ENCODE peak calls at places on chromosome 14, in six cellular contexts. C is HCT116, J is tibial artery, V is stomach, N is hepatocyte, Q is left ventricle myocardium inferior. U is an unnamed sample.

GRCh38 chr14:42980419-42980818 is 1373.7 kb downstream of the LRFN5 start:
- DNase-seq in J (no peak), N (no peak), V (no peak), Q (no peak), C (no peak), U (no peak)

GRCh38 chr14:104084251-104085002 is 1.1 kb upstream of the ASPG start:
- DNase-seq in J (no peak), Q (no peak), V (peak; percentile 29), C (no peak), N (peak; percentile 11), U (peak; percentile 66)

GRCh38 chr14:60922050-60922449 is 58.8 kb downstream of the TRMT5 start:
- DNase-seq in N (no peak), C (no peak), Q (no peak), V (no peak), J (no peak), U (no peak)

GRCh38 chr14:72845196-72845595 is 48.7 kb downstream of the DPF3 start:
- DNase-seq in Q (no peak), V (no peak), C (no peak), J (no peak), N (no peak), U (no peak)

GRCh38 chr14:77120771-77121743 is 20.5 kb downstream of the ZDHHC22 start:
- DNase-seq in J (no peak), V (peak; percentile 53), C (no peak), N (no peak), Q (no peak), U (peak; percentile 36)

GRCh38 chr14:63867926-63868921 is 15.4 kb downstream of the SYNE2 start:
- DNase-seq in V (no peak), C (no peak), J (no peak), N (no peak), Q (no peak), U (no peak)

GRCh38 chr14:63713765-63714164 is 14.1 kb downstream of the SGPP1 start:
- DNase-seq in C (peak; percentile 32), V (no peak), Q (no peak), J (no peak), N (no peak), U (no peak)

GRCh38 chr14:100290607-100291304 is 15.5 kb downstream of the SLC25A29 start:
- DNase-seq in V (no peak), C (no peak), Q (no peak), J (no peak), N (no peak), U (peak; percentile 65)

GRCh38 chr14:20855652-20856291 is 35.4 kb upstream of the RNASE3 start:
- DNase-seq in Q (peak; percentile 19), N (peak; percentile 89), C (peak; percentile 73), J (no peak), V (peak; percentile 61), U (no peak)

GRCh38 chr14:20624495-20625070 is 16.9 kb downstream of the OR6S1 start:
- DNase-seq in Q (peak; percentile 46), V (peak; percentile 75), J (no peak), C (no peak), N (peak; percentile 84), U (no peak)

GRCh38 chr14:77098470-77099353 is 654 bp downstream of the CIPC start:
- DNase-seq in J (peak; percentile 93), V (peak; percentile 54), N (peak; percentile 58), C (no peak), Q (peak; percentile 77), U (peak; percentile 89)

GRCh38 chr14:83118029-83118428 is 1584.4 kb upstream of the SEL1L start:
- DNase-seq in J (no peak), V (no peak), N (no peak), C (no peak), Q (no peak), U (no peak)

GRCh38 chr14:90573385-90574105 is 176.7 kb downstream of the CALM1 start:
- DNase-seq in Q (no peak), N (no peak), C (no peak), V (no peak), J (no peak), U (no peak)

GRCh38 chr14:29037428-29037827 is 270.8 kb downstream of the FOXG1 start:
- DNase-seq in V (no peak), C (no peak), Q (no peak), N (no peak), J (no peak), U (no peak)

GRCh38 chr14:40371011-40371410 is 938.8 kb upstream of the FBXO33 start:
- DNase-seq in Q (no peak), N (no peak), J (no peak), V (no peak), C (no peak), U (no peak)

GRCh38 chr14:103551338-103551762 is 11.1 kb downstream of the BAG5 start:
- DNase-seq in N (no peak), Q (peak; percentile 79), C (no peak), V (no peak), J (peak; percentile 97), U (peak; percentile 91)

GRCh38 chr14:68820536-68820935 is 27.7 kb upstream of the ZFP36L1 start:
- DNase-seq in C (no peak), J (no peak), N (no peak), V (no peak), Q (no peak), U (no peak)

GRCh38 chr14:54459106-54459505 is 17.9 kb upstream of the CNIH1 start:
- DNase-seq in Q (no peak), N (no peak), J (no peak), V (no peak), C (no peak), U (no peak)

GRCh38 chr14:54312166-54312801 is 84.5 kb upstream of the CDKN3 start:
- DNase-seq in J (no peak), C (peak; percentile 62), V (no peak), Q (no peak), N (peak; percentile 48), U (no peak)

GRCh38 chr14:99481745-99482099 is 513 bp downstream of the CCNK start:
- DNase-seq in V (no peak), N (peak; percentile 53), C (no peak), Q (no peak), J (no peak), U (no peak)

GRCh38 chr14:102200690-102201368 is 61.1 kb downstream of the WDR20 start:
- DNase-seq in N (no peak), V (no peak), J (no peak), C (no peak), Q (no peak), U (no peak)

DNA sequence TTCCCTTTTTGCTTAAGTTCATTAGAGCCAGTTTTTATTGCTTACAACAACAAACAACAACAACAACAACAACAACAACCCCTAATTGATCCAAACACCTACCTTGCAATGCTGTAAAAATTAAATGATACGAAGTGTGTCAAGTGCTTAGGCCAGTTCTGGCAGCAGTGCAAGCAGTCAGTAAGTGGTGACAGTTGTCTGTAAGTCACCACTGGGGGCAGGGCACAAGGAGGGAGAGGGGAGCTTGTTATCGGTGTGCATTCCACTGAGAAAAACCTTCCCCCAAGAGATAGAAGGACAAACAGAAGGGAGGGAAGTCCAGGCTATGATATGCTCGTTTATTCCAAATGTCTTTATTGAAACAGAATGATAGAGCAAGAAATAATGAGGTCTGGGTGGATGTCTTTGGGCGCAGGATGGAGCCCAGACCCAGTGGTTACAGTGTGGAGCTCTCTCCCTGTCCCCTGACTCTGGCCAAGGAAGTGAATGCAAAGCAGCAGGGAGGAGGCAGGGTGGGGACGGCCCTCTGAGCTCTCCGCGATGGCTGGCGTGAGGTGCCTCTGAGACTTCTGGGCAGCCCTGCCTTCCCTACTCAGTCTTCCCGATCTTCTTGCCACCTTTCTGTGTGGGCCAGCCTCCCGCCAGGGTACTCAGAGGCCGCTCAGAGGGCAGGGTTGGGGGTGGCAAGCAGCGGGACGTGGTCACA is 6.5 kb downstream of the SLC22A17 start:
- DNase-seq in C (no peak), Q (no peak), J (no peak), N (no peak), V (no peak), U (no peak)
- TF ChIP-seq CTCF in C (no peak), Q (peak; percentile 25), J (no peak), N (no peak), V (no peak), U (no peak)

GRCh38 chr14:96091941-96092411 is 52.8 kb downstream of the C14orf132 start:
- DNase-seq in J (peak; percentile 59), Q (no peak), C (no peak), V (no peak), N (no peak), U (no peak)
- H3K27ac ChIP-seq in J (no peak overlapping the region), Q (no peak overlapping the region), C (no peak overlapping the region), V (peak overlapping the region; percentile 4), N (no peak overlapping the region), U (no peak overlapping the region)

DNA sequence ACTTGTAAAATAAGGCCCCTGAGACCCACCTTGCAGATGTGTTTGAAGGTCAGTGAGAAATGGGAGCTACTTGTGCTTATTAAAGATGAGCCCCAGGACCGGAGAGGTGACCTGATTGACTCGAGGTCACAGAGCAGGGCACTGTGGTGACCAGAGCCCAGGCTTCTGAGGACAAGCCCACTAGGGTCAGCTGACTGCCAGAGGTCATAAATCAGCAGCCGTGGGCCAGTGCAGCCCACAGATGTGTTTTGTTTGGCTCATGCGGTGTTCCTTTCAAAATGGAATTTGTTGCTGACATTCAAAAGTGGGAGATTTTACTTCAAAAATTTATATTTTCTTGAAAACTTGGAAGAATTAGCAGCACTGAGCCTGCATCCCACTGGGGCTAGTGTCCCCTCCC is 24.5 kb downstream of the JDP2 start:
- DNase-seq in C (no peak), V (no peak), N (no peak), J (no peak), Q (peak; percentile 33), U (no peak)
- H3K4me3 ChIP-seq in C (no peak overlapping the region), V (no peak overlapping the region), N (no peak overlapping the region), J (no peak overlapping the region), Q (peak overlapping the region; percentile 34), U (no peak overlapping the region)

GRCh38 chr14:38432186-38432585 is 176.3 kb upstream of the CLEC14A start:
- DNase-seq in Q (no peak), V (no peak), N (no peak), C (no peak), J (no peak), U (no peak)

GRCh38 chr14:38431156-38431555 is 175.3 kb upstream of the CLEC14A start:
- DNase-seq in N (no peak), C (no peak), V (no peak), J (no peak), Q (no peak), U (no peak)

GRCh38 chr14:38425324-38425976 is 169.6 kb upstream of the CLEC14A start:
- DNase-seq in V (no peak), N (no peak), Q (no peak), J (no peak), C (no peak), U (no peak)

GRCh38 chr14:38430522-38430921 is 174.6 kb upstream of the CLEC14A start:
- DNase-seq in N (no peak), J (no peak), C (no peak), V (no peak), Q (no peak), U (no peak)
- TF ChIP-seq CTCF in N (no peak), J (no peak), C (no peak), V (no peak), Q (no peak), U (no peak)

U was measured in coronary artery.